ENCODE peak calls at places on chromosomes 5 and 9, in five cellular contexts. One of them, this sample, is unnamed.

GRCh38 chr9:136434580-136435169 is 5.0 kb downstream of the INPP5E start:
- DNase-seq in left ventricle myocardium inferior: no peak
- DNase-seq in prostate gland: no peak
- DNase-seq in heart left ventricle: no peak
- DNase-seq in fibroblast of the aortic adventitia: no peak
- DNase-seq in this sample: no peak

GRCh38 chr5:90968319-90968718 is 409.7 kb downstream of the ADGRV1 start:
- DNase-seq in left ventricle myocardium inferior: no peak
- DNase-seq in prostate gland: no peak
- DNase-seq in heart left ventricle: no peak
- DNase-seq in fibroblast of the aortic adventitia: no peak
- DNase-seq in this sample: no peak

GRCh38 chr5:169474226-169474625 is 109.3 kb upstream of the SPDL1 start:
- DNase-seq in left ventricle myocardium inferior: no peak
- DNase-seq in prostate gland: no peak
- DNase-seq in heart left ventricle: no peak
- DNase-seq in fibroblast of the aortic adventitia: no peak
- DNase-seq in this sample: no peak

GRCh38 chr5:57889558-57889957 is 406.9 kb upstream of the ACTBL2 start:
- DNase-seq in left ventricle myocardium inferior: no peak
- DNase-seq in prostate gland: no peak
- DNase-seq in heart left ventricle: no peak
- DNase-seq in fibroblast of the aortic adventitia: peak; percentile 55
- DNase-seq in this sample: peak; percentile 36

GRCh38 chr9:137277329-137278041 is at the start of gene TOR4A:
- DNase-seq in left ventricle myocardium inferior: peak; percentile 88
- DNase-seq in prostate gland: no peak
- DNase-seq in heart left ventricle: peak; percentile 95
- DNase-seq in fibroblast of the aortic adventitia: peak; percentile 84
- DNase-seq in this sample: peak; percentile 91

GRCh38 chr9:138022121-138022741 is 144.6 kb downstream of the CACNA1B start:
- DNase-seq in left ventricle myocardium inferior: no peak
- DNase-seq in prostate gland: no peak
- DNase-seq in heart left ventricle: no peak
- DNase-seq in fibroblast of the aortic adventitia: no peak
- DNase-seq in this sample: no peak

GRCh38 chr9:115717711-115718173 is 435.8 kb upstream of the PAPPA start:
- DNase-seq in left ventricle myocardium inferior: no peak
- DNase-seq in prostate gland: no peak
- DNase-seq in heart left ventricle: no peak
- DNase-seq in fibroblast of the aortic adventitia: peak; percentile 46
- DNase-seq in this sample: no peak

GRCh38 chr5:147939431-147940114 is 33.2 kb upstream of the C5orf46 start:
- DNase-seq in left ventricle myocardium inferior: no peak
- DNase-seq in prostate gland: no peak
- DNase-seq in heart left ventricle: no peak
- DNase-seq in fibroblast of the aortic adventitia: no peak
- DNase-seq in this sample: no peak

GRCh38 chr5:139204196-139204595 is 6.0 kb upstream of the SIL1 start:
- DNase-seq in left ventricle myocardium inferior: no peak
- DNase-seq in prostate gland: no peak
- DNase-seq in heart left ventricle: no peak
- DNase-seq in fibroblast of the aortic adventitia: no peak
- DNase-seq in this sample: no peak

GRCh38 chr5:110376281-110376916 is 350.1 kb downstream of the TMEM232 start:
- DNase-seq in left ventricle myocardium inferior: no peak
- DNase-seq in prostate gland: no peak
- DNase-seq in heart left ventricle: no peak
- DNase-seq in fibroblast of the aortic adventitia: no peak
- DNase-seq in this sample: no peak

GRCh38 chr5:10457682-10458574 is 16.2 kb downstream of the ROPN1L start:
- DNase-seq in left ventricle myocardium inferior: peak; percentile 34
- DNase-seq in prostate gland: peak; percentile 44
- DNase-seq in heart left ventricle: peak; percentile 50
- DNase-seq in fibroblast of the aortic adventitia: peak; percentile 61
- DNase-seq in this sample: peak; percentile 83

GRCh38 chr9:98484218-98484617 is 224.5 kb downstream of the GABBR2 start:
- DNase-seq in left ventricle myocardium inferior: no peak
- DNase-seq in prostate gland: no peak
- DNase-seq in heart left ventricle: no peak
- DNase-seq in fibroblast of the aortic adventitia: peak; percentile 50
- DNase-seq in this sample: no peak

GRCh38 chr9:114680266-114681011 is 1.6 kb downstream of the TEX48 start:
- DNase-seq in left ventricle myocardium inferior: no peak
- DNase-seq in prostate gland: no peak
- DNase-seq in heart left ventricle: no peak
- DNase-seq in fibroblast of the aortic adventitia: peak; percentile 21
- DNase-seq in this sample: no peak

GRCh38 chr5:38662088-38662487 is 105.6 kb upstream of the LIFR start:
- DNase-seq in left ventricle myocardium inferior: no peak
- DNase-seq in prostate gland: no peak
- DNase-seq in heart left ventricle: no peak
- DNase-seq in fibroblast of the aortic adventitia: no peak
- DNase-seq in this sample: no peak

GRCh38 chr5:141343242-141343952 is at the start of gene PCDHGA3:
- DNase-seq in left ventricle myocardium inferior: no peak
- DNase-seq in prostate gland: no peak
- DNase-seq in heart left ventricle: peak; percentile 46
- DNase-seq in fibroblast of the aortic adventitia: peak; percentile 72
- DNase-seq in this sample: no peak

GRCh38 chr5:174329738-174330137 is 284.2 kb downstream of the NSG2 start:
- DNase-seq in left ventricle myocardium inferior: no peak
- DNase-seq in prostate gland: no peak
- DNase-seq in heart left ventricle: no peak
- DNase-seq in fibroblast of the aortic adventitia: peak; percentile 83
- DNase-seq in this sample: no peak

GRCh38 chr9:79570449-79571308 is 1.1 kb upstream of the TLE4 start:
- DNase-seq in left ventricle myocardium inferior: peak; percentile 38
- DNase-seq in prostate gland: peak; percentile 31
- DNase-seq in heart left ventricle: peak; percentile 46
- DNase-seq in fibroblast of the aortic adventitia: peak; percentile 46
- DNase-seq in this sample: peak; percentile 47

GRCh38 chr9:135343136-135343535 is 136.4 kb upstream of the PPP1R26 start:
- DNase-seq in left ventricle myocardium inferior: no peak
- DNase-seq in prostate gland: no peak
- DNase-seq in heart left ventricle: no peak
- DNase-seq in fibroblast of the aortic adventitia: no peak
- DNase-seq in this sample: no peak

GRCh38 chr5:106587-106986 is 14.6 kb downstream of the PLEKHG4B start:
- DNase-seq in left ventricle myocardium inferior: no peak
- DNase-seq in prostate gland: no peak
- DNase-seq in heart left ventricle: no peak
- DNase-seq in fibroblast of the aortic adventitia: no peak
- DNase-seq in this sample: no peak

GRCh38 chr5:91928751-91929521 is 545.8 kb upstream of the ARRDC3 start:
- DNase-seq in left ventricle myocardium inferior: no peak
- DNase-seq in prostate gland: no peak
- DNase-seq in heart left ventricle: no peak
- DNase-seq in fibroblast of the aortic adventitia: peak; percentile 31
- DNase-seq in this sample: no peak

GRCh38 chr9:76027426-76027825 is 137.0 kb downstream of the PCSK5 start:
- DNase-seq in left ventricle myocardium inferior: no peak
- DNase-seq in prostate gland: no peak
- DNase-seq in heart left ventricle: no peak
- DNase-seq in fibroblast of the aortic adventitia: peak; percentile 8
- DNase-seq in this sample: no peak

GRCh38 chr5:153050496-153051179 is 439.8 kb upstream of the GRIA1 start:
- DNase-seq in left ventricle myocardium inferior: no peak
- DNase-seq in prostate gland: no peak
- DNase-seq in heart left ventricle: no peak
- DNase-seq in fibroblast of the aortic adventitia: no peak
- DNase-seq in this sample: no peak

GRCh38 chr9:19464764-19465570 is 56.2 kb downstream of the ACER2 start:
- DNase-seq in left ventricle myocardium inferior: peak; percentile 69
- DNase-seq in prostate gland: peak; percentile 49
- DNase-seq in heart left ventricle: peak; percentile 74
- DNase-seq in fibroblast of the aortic adventitia: peak; percentile 85
- DNase-seq in this sample: peak; percentile 81

GRCh38 chr9:88400021-88400420 is 11.8 kb downstream of the SPIN1 start:
- DNase-seq in left ventricle myocardium inferior: no peak
- DNase-seq in prostate gland: no peak
- DNase-seq in heart left ventricle: no peak
- DNase-seq in fibroblast of the aortic adventitia: peak; percentile 83
- DNase-seq in this sample: peak; percentile 42

GRCh38 chr5:134345996-134346395 is 21.0 kb downstream of the CDKL3 start:
- DNase-seq in left ventricle myocardium inferior: no peak
- DNase-seq in prostate gland: peak; percentile 53
- DNase-seq in heart left ventricle: no peak
- DNase-seq in fibroblast of the aortic adventitia: no peak
- DNase-seq in this sample: no peak
- H3K4me3 ChIP-seq in left ventricle myocardium inferior: no peak overlapping the region
- H3K4me3 ChIP-seq in prostate gland: no peak overlapping the region
- H3K4me3 ChIP-seq in heart left ventricle: no peak overlapping the region
- H3K4me3 ChIP-seq in fibroblast of the aortic adventitia: no peak overlapping the region
- H3K4me3 ChIP-seq in this sample: no peak overlapping the region

GRCh38 chr5:100518377-100518776 is 16.8 kb upstream of the FAM174A start:
- DNase-seq in left ventricle myocardium inferior: no peak
- DNase-seq in prostate gland: no peak
- DNase-seq in heart left ventricle: no peak
- DNase-seq in fibroblast of the aortic adventitia: no peak
- DNase-seq in this sample: no peak
- TF ChIP-seq CTCF in left ventricle myocardium inferior: no peak
- TF ChIP-seq CTCF in prostate gland: no peak
- TF ChIP-seq CTCF in heart left ventricle: no peak
- TF ChIP-seq CTCF in fibroblast of the aortic adventitia: no peak
- TF ChIP-seq CTCF in this sample: no peak

GRCh38 chr9:96557921-96558320 is 61.7 kb downstream of the CDC14B start:
- DNase-seq in left ventricle myocardium inferior: no peak
- DNase-seq in prostate gland: no peak
- DNase-seq in heart left ventricle: no peak
- DNase-seq in fibroblast of the aortic adventitia: no peak
- DNase-seq in this sample: no peak

GRCh38 chr9:96554801-96555566 is 64.7 kb downstream of the CDC14B start:
- DNase-seq in left ventricle myocardium inferior: no peak
- DNase-seq in prostate gland: no peak
- DNase-seq in heart left ventricle: no peak
- DNase-seq in fibroblast of the aortic adventitia: peak; percentile 44
- DNase-seq in this sample: no peak

GRCh38 chr9:96555567-96556386 is 63.9 kb downstream of the CDC14B start:
- DNase-seq in left ventricle myocardium inferior: no peak
- DNase-seq in prostate gland: no peak
- DNase-seq in heart left ventricle: no peak
- DNase-seq in fibroblast of the aortic adventitia: peak; percentile 33
- DNase-seq in this sample: no peak

GRCh38 chr9:96554326-96554725 is 65.3 kb downstream of the CDC14B start:
- DNase-seq in left ventricle myocardium inferior: no peak
- DNase-seq in prostate gland: no peak
- DNase-seq in heart left ventricle: no peak
- DNase-seq in fibroblast of the aortic adventitia: peak; percentile 63
- DNase-seq in this sample: no peak

GRCh38 chr9:96556701-96557461 is 62.8 kb downstream of the CDC14B start:
- DNase-seq in left ventricle myocardium inferior: peak; percentile 19
- DNase-seq in prostate gland: no peak
- DNase-seq in heart left ventricle: peak; percentile 43
- DNase-seq in fibroblast of the aortic adventitia: peak; percentile 29
- DNase-seq in this sample: no peak
- H3K4me3 ChIP-seq in left ventricle myocardium inferior: no peak overlapping the region
- H3K4me3 ChIP-seq in prostate gland: no peak overlapping the region
- H3K4me3 ChIP-seq in heart left ventricle: peak overlapping the region; percentile 5
- H3K4me3 ChIP-seq in fibroblast of the aortic adventitia: no peak overlapping the region
- H3K4me3 ChIP-seq in this sample: no peak overlapping the region

GRCh38 chr9:31916591-31917223 is 467.7 kb upstream of the ACO1 start:
- DNase-seq in left ventricle myocardium inferior: no peak
- DNase-seq in prostate gland: no peak
- DNase-seq in heart left ventricle: no peak
- DNase-seq in fibroblast of the aortic adventitia: no peak
- DNase-seq in this sample: no peak
- TF ChIP-seq CTCF in left ventricle myocardium inferior: no peak
- TF ChIP-seq CTCF in prostate gland: no peak
- TF ChIP-seq CTCF in heart left ventricle: no peak
- TF ChIP-seq CTCF in fibroblast of the aortic adventitia: no peak
- TF ChIP-seq CTCF in this sample: peak; percentile 39

GRCh38 chr9:13139641-13140171 is 139.8 kb downstream of the MPDZ start:
- DNase-seq in left ventricle myocardium inferior: no peak
- DNase-seq in prostate gland: no peak
- DNase-seq in heart left ventricle: no peak
- DNase-seq in fibroblast of the aortic adventitia: peak; percentile 91
- DNase-seq in this sample: no peak
- H3K4me3 ChIP-seq in left ventricle myocardium inferior: no peak overlapping the region
- H3K4me3 ChIP-seq in prostate gland: no peak overlapping the region
- H3K4me3 ChIP-seq in heart left ventricle: no peak overlapping the region
- H3K4me3 ChIP-seq in fibroblast of the aortic adventitia: peak overlapping the region; percentile 0
- H3K4me3 ChIP-seq in this sample: no peak overlapping the region

GRCh38 chr5:65035212-65036206 is 266.8 kb downstream of the CWC27 start:
- DNase-seq in left ventricle myocardium inferior: peak; percentile 90
- DNase-seq in prostate gland: peak; percentile 81
- DNase-seq in heart left ventricle: peak; percentile 93
- DNase-seq in fibroblast of the aortic adventitia: peak; percentile 96
- DNase-seq in this sample: peak; percentile 95
- TF ChIP-seq CTCF in left ventricle myocardium inferior: peak; percentile 40
- TF ChIP-seq CTCF in prostate gland: peak; percentile 35
- TF ChIP-seq CTCF in heart left ventricle: no peak
- TF ChIP-seq CTCF in fibroblast of the aortic adventitia: no peak
- TF ChIP-seq CTCF in this sample: no peak

GRCh38 chr9:133637451-133638055 is 1.4 kb downstream of the DBH start:
- DNase-seq in left ventricle myocardium inferior: no peak
- DNase-seq in prostate gland: no peak
- DNase-seq in heart left ventricle: no peak
- DNase-seq in fibroblast of the aortic adventitia: no peak
- DNase-seq in this sample: no peak
- H3K4me3 ChIP-seq in left ventricle myocardium inferior: no peak overlapping the region
- H3K4me3 ChIP-seq in prostate gland: no peak overlapping the region
- H3K4me3 ChIP-seq in heart left ventricle: no peak overlapping the region
- H3K4me3 ChIP-seq in fibroblast of the aortic adventitia: no peak overlapping the region
- H3K4me3 ChIP-seq in this sample: no peak overlapping the region

DNA sequence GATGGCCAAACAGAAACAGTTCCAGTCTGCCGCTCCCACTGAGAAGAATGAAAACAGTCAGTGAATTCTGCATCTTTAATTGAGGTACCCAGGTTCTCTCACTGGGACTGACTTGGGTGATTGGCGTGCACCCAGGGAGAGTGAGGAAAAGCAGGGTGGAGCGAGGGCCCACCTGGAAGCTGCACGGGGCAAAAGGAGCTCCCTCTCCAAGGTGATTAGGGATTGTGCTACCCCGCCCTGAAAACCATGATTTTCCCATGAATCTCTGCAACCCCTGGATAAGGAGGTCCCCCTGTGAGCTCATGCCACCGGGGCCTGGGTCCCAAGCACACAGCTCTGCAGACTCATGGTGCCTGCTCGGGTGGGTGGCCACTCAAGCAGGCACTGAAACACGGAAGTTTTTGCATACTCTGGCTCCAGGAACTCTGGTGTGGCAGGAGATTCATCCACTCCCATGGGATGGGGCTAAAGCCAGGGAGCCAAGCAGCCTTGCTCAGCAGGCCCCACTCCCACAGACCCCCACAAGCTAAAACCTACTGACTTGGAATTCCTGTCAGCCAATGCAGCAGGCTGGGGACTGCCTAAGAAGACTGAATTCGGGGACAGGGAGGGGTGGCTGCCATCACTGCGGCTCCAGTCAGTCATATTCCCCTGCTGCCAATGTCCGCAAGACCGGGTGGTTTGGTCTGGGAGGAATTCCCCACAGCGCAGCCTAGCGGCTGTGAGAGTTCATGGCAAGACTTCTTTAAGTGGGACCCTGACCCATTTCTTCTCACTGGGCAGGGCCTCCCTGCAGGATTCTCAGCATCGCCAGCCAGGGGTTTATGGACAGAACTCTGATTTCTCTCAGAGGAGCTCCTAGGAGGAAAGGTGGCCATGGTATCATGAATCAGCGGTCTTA is 652.2 kb upstream of the RGMB start:
- DNase-seq in left ventricle myocardium inferior: no peak
- DNase-seq in prostate gland: no peak
- DNase-seq in heart left ventricle: no peak
- DNase-seq in fibroblast of the aortic adventitia: no peak
- DNase-seq in this sample: peak; percentile 16
- TF ChIP-seq CTCF in left ventricle myocardium inferior: no peak
- TF ChIP-seq CTCF in prostate gland: no peak
- TF ChIP-seq CTCF in heart left ventricle: no peak
- TF ChIP-seq CTCF in fibroblast of the aortic adventitia: no peak
- TF ChIP-seq CTCF in this sample: no peak